ENCODE peak calls at places on chromosome 9, in four cellular contexts. J is K562, Z is WTC11, K is GM12878. V is an unnamed sample.

GRCh38 chr9:134880484-134881312 is at the start of gene FCN2:
- DNase-seq in J (no peak), Z (no peak), K (no peak), V (no peak)

GRCh38 chr9:31185831-31186230 is 1198.6 kb upstream of the ACO1 start:
- DNase-seq in J (no peak), Z (no peak), K (no peak), V (no peak)

GRCh38 chr9:89498845-89499480 is 1.1 kb upstream of the SEMA4D start:
- DNase-seq in J (no peak), Z (no peak), K (no peak), V (no peak)

GRCh38 chr9:101915479-101915878 is 177.0 kb upstream of the GRIN3A start:
- DNase-seq in J (no peak), Z (no peak), K (no peak), V (no peak)

GRCh38 chr9:69943146-69943545 is 100.5 kb upstream of the MAMDC2 start:
- DNase-seq in J (no peak), Z (no peak), K (no peak), V (no peak)

GRCh38 chr9:34457266-34458012 is 931 bp downstream of the FAM219A start:
- DNase-seq in J (peak; percentile 21), Z (peak; percentile 68), K (no peak), V (peak; percentile 81)

GRCh38 chr9:137275937-137276756 is 1.4 kb upstream of the TOR4A start:
- DNase-seq in J (no peak), Z (no peak), K (no peak), V (no peak)

GRCh38 chr9:94643176-94643575 is 3.9 kb upstream of the FBP1 start:
- DNase-seq in J (no peak), Z (no peak), K (no peak), V (no peak)

GRCh38 chr9:85155380-85155779 is 485.9 kb downstream of the NTRK2 start:
- DNase-seq in J (no peak), Z (no peak), K (no peak), V (no peak)

GRCh38 chr9:26665676-26666075 is 226.9 kb downstream of the CAAP1 start:
- DNase-seq in J (no peak), Z (no peak), K (no peak), V (no peak)

GRCh38 chr9:26670052-26670640 is 222.5 kb downstream of the CAAP1 start:
- DNase-seq in J (no peak), Z (no peak), K (no peak), V (no peak)

GRCh38 chr9:26667882-26668281 is 224.7 kb downstream of the CAAP1 start:
- DNase-seq in J (no peak), Z (no peak), K (no peak), V (no peak)

GRCh38 chr9:26673276-26673675 is 219.3 kb downstream of the CAAP1 start:
- DNase-seq in J (no peak), Z (no peak), K (no peak), V (no peak)

GRCh38 chr9:26669641-26670040 is 223.0 kb downstream of the CAAP1 start:
- DNase-seq in J (no peak), Z (no peak), K (no peak), V (no peak)
- TF ChIP-seq USF1 in J (no peak), Z (no peak), K (no peak), V (no peak)

DNA sequence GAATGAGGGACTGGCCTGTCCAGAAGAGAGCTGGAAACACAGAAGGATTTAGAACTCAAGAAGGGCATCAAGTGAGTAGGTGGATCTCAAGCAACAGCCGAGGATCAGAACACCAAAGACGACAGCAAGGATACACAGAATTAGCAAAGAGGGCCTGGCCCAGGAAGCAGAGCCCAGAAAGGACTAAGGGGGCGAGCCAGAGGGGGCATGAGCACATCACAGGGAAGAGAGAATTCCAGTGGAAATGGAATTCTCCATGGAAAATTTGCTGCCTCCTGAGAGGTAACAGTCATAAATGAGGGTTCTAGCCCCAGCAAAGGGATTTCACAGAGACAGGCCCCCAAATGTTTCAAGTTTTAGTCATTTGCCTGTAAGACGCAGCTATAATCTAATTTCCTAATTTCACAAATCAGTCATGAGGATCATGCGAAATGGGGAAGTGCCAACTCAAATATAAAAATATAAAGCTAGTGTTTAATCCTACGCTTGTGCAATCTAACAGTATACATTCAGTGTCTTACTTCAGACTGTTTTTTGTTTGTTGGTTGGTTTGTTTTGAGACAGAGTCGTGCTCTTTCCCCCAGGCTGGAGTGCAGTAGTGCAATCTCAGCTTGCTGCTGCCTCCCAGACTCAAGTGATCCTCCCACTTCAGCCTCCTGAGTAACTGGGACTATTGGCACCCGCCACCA is 46.7 kb downstream of the FNBP1 start:
- DNase-seq in J (no peak), Z (no peak), K (no peak), V (no peak)
- TF ChIP-seq USF2 in J (no peak), Z (no peak), K (no peak), V (no peak)

GRCh38 chr9:99108131-99108530 is 3.2 kb downstream of the TGFBR1 start:
- DNase-seq in J (no peak), Z (no peak), K (no peak), V (no peak)
- TF ChIP-seq USF1 in J (no peak), Z (no peak), K (no peak), V (no peak)

DNA sequence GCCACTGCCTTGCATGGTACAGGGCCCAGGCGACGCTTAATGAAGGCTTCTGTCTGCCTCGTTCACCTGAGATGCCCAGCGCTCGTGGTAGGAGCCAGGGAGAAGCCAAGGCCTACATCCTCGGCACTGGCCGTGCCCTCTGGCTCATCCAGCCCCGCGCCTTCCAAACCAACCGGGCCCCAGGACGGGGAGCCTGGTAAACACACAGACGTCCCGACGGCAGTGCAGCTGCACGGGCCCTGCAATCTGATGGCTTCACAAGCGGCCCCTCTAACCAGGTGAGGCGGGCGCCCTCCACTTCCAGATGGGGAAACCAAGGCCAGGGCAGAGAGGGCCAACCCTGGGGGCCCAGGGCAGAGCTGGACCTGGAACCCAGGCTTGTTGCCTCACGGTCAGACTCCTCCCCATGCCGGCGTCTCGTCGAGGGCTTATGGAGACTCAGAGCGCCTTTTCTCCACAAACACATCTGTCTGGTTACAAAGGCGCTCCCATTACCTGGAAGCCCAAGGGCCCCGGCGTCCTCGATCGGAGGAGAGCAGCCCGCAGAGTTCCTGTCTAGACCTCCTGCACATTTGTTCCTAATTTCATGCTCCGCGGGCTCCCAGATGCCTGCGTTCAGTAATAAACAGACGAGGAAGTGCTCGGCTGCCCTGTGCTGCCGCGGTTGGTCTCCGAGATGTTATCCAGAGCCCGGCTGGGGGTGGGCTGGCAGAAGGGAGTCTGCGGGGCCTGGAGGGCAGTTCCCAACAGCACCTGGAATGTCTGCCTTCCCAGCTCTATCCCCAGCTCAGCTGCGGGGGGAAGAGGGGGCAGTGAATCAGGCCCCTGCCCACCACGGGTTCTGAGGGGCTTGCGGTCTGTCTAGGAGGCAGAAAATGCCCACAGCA is 23.5 kb downstream of the FAM163B start:
- DNase-seq in J (no peak), Z (no peak), K (no peak), V (peak; percentile 93)
- TF ChIP-seq USF2 in J (no peak), Z (no peak), K (no peak), V (no peak)

DNA sequence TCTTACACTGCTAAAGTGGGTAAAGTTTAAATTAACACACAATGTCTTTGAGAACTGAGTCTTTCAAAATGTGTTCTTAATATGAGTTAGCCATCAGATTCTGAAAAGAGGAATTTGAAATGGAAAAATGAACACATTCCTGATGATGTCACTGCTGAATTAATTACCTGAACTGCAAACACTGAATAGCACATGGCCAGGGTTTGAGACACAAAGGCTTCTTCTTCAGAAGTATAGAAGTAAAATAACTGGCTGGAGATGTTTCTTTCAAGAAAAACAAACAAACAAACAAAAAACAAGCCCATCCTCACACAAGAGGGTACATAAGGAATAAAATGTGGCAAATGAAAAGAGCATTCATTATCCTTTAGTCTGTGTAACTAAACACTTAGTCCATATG is 7.1 kb downstream of the GLIS3 start:
- DNase-seq in J (no peak), Z (no peak), K (no peak), V (no peak)
- TF ChIP-seq USF1 in J (no peak), Z (no peak), K (no peak), V (no peak)

GRCh38 chr9:113956901-113957777 is 81.0 kb downstream of the ZNF618 start:
- DNase-seq in J (no peak), Z (no peak), K (no peak), V (no peak)
- TF ChIP-seq USF2 in J (no peak), Z (no peak), K (no peak), V (no peak)

GRCh38 chr9:22469928-22470544 is 23.4 kb downstream of the DMRTA1 start:
- DNase-seq in J (no peak), Z (peak; percentile 32), K (peak; percentile 3), V (peak; percentile 11)
- TF ChIP-seq USF1 in J (no peak), Z (no peak), K (no peak), V (no peak)

GRCh38 chr9:108041551-108041950 is 552.0 kb upstream of the KLF4 start:
- DNase-seq in J (no peak), Z (no peak), K (no peak), V (no peak)
- TF ChIP-seq USF2 in J (no peak), Z (no peak), K (no peak), V (no peak)